ENCODE peak calls at places on chromosomes 1 and 21, in nine cellular contexts. One of them, this sample, is unnamed.

GRCh38 chr1:11753555-11754208 is 8.3 kb upstream of the C1orf167 start:
- DNase-seq in C1 segment of cervical spinal cord: no peak
- DNase-seq in DMS79: no peak
- DNase-seq in AG04450: no peak
- DNase-seq in progenitor cell of endocrine pancreas: no peak
- DNase-seq in stimulated activated CD4-positive, alpha-beta T cell treated with anti-CD3 and anti-CD28 coated beads, Interleukin-15, amount 100 ng/mL, for 24 hours: no peak
- DNase-seq in aorta: no peak
- DNase-seq in CD8-positive, alpha-beta T cell: no peak
- DNase-seq in activated naive CD8-positive, alpha-beta T cell treated with anti-CD3 and anti-CD28 coated beads, Interleukin-2, amount 50 U/mL, for 16 hours: no peak
- DNase-seq in this sample: no peak

GRCh38 chr1:208231929-208232360 is 12.2 kb downstream of the PLXNA2 start:
- DNase-seq in C1 segment of cervical spinal cord: no peak
- DNase-seq in DMS79: peak; percentile 67
- DNase-seq in AG04450: peak; percentile 59
- DNase-seq in progenitor cell of endocrine pancreas: no peak
- DNase-seq in stimulated activated CD4-positive, alpha-beta T cell treated with anti-CD3 and anti-CD28 coated beads, Interleukin-15, amount 100 ng/mL, for 24 hours: no peak
- DNase-seq in aorta: no peak
- DNase-seq in CD8-positive, alpha-beta T cell: no peak
- DNase-seq in activated naive CD8-positive, alpha-beta T cell treated with anti-CD3 and anti-CD28 coated beads, Interleukin-2, amount 50 U/mL, for 16 hours: no peak
- DNase-seq in this sample: no peak

GRCh38 chr1:110779617-110780016 is 93.3 kb upstream of the CD53 start:
- DNase-seq in C1 segment of cervical spinal cord: no peak
- DNase-seq in DMS79: no peak
- DNase-seq in AG04450: no peak
- DNase-seq in progenitor cell of endocrine pancreas: no peak
- DNase-seq in stimulated activated CD4-positive, alpha-beta T cell treated with anti-CD3 and anti-CD28 coated beads, Interleukin-15, amount 100 ng/mL, for 24 hours: no peak
- DNase-seq in aorta: no peak
- DNase-seq in CD8-positive, alpha-beta T cell: no peak
- DNase-seq in activated naive CD8-positive, alpha-beta T cell treated with anti-CD3 and anti-CD28 coated beads, Interleukin-2, amount 50 U/mL, for 16 hours: no peak
- DNase-seq in this sample: no peak

GRCh38 chr21:26154776-26155175 is 15.8 kb downstream of the APP start:
- DNase-seq in C1 segment of cervical spinal cord: no peak
- DNase-seq in DMS79: no peak
- DNase-seq in AG04450: no peak
- DNase-seq in progenitor cell of endocrine pancreas: no peak
- DNase-seq in stimulated activated CD4-positive, alpha-beta T cell treated with anti-CD3 and anti-CD28 coated beads, Interleukin-15, amount 100 ng/mL, for 24 hours: no peak
- DNase-seq in aorta: no peak
- DNase-seq in CD8-positive, alpha-beta T cell: no peak
- DNase-seq in activated naive CD8-positive, alpha-beta T cell treated with anti-CD3 and anti-CD28 coated beads, Interleukin-2, amount 50 U/mL, for 16 hours: no peak
- DNase-seq in this sample: no peak

GRCh38 chr21:41460578-41461527 is 34.8 kb downstream of the MX1 start:
- DNase-seq in C1 segment of cervical spinal cord: no peak
- DNase-seq in DMS79: no peak
- DNase-seq in AG04450: peak; percentile 43
- DNase-seq in progenitor cell of endocrine pancreas: peak; percentile 52
- DNase-seq in stimulated activated CD4-positive, alpha-beta T cell treated with anti-CD3 and anti-CD28 coated beads, Interleukin-15, amount 100 ng/mL, for 24 hours: peak; percentile 73
- DNase-seq in aorta: peak; percentile 85
- DNase-seq in CD8-positive, alpha-beta T cell: peak; percentile 55
- DNase-seq in activated naive CD8-positive, alpha-beta T cell treated with anti-CD3 and anti-CD28 coated beads, Interleukin-2, amount 50 U/mL, for 16 hours: no peak
- DNase-seq in this sample: peak; percentile 28

GRCh38 chr1:983736-984475 is 2.0 kb upstream of the PERM1 start:
- DNase-seq in C1 segment of cervical spinal cord: no peak
- DNase-seq in DMS79: no peak
- DNase-seq in AG04450: no peak
- DNase-seq in progenitor cell of endocrine pancreas: peak; percentile 70
- DNase-seq in stimulated activated CD4-positive, alpha-beta T cell treated with anti-CD3 and anti-CD28 coated beads, Interleukin-15, amount 100 ng/mL, for 24 hours: peak; percentile 69
- DNase-seq in aorta: peak; percentile 58
- DNase-seq in CD8-positive, alpha-beta T cell: peak; percentile 73
- DNase-seq in activated naive CD8-positive, alpha-beta T cell treated with anti-CD3 and anti-CD28 coated beads, Interleukin-2, amount 50 U/mL, for 16 hours: peak; percentile 54
- DNase-seq in this sample: peak; percentile 40

GRCh38 chr21:45985471-45986315 is 4.1 kb downstream of the COL6A1 start:
- DNase-seq in C1 segment of cervical spinal cord: no peak
- DNase-seq in DMS79: no peak
- DNase-seq in AG04450: no peak
- DNase-seq in progenitor cell of endocrine pancreas: no peak
- DNase-seq in stimulated activated CD4-positive, alpha-beta T cell treated with anti-CD3 and anti-CD28 coated beads, Interleukin-15, amount 100 ng/mL, for 24 hours: no peak
- DNase-seq in aorta: peak; percentile 46
- DNase-seq in CD8-positive, alpha-beta T cell: no peak
- DNase-seq in activated naive CD8-positive, alpha-beta T cell treated with anti-CD3 and anti-CD28 coated beads, Interleukin-2, amount 50 U/mL, for 16 hours: no peak
- DNase-seq in this sample: no peak

GRCh38 chr1:97906567-97907228 is 14.1 kb downstream of the DPYD start:
- DNase-seq in C1 segment of cervical spinal cord: no peak
- DNase-seq in DMS79: no peak
- DNase-seq in AG04450: peak; percentile 41
- DNase-seq in progenitor cell of endocrine pancreas: no peak
- DNase-seq in stimulated activated CD4-positive, alpha-beta T cell treated with anti-CD3 and anti-CD28 coated beads, Interleukin-15, amount 100 ng/mL, for 24 hours: no peak
- DNase-seq in aorta: peak; percentile 64
- DNase-seq in CD8-positive, alpha-beta T cell: no peak
- DNase-seq in activated naive CD8-positive, alpha-beta T cell treated with anti-CD3 and anti-CD28 coated beads, Interleukin-2, amount 50 U/mL, for 16 hours: no peak
- DNase-seq in this sample: no peak

GRCh38 chr1:97849350-97850339 is 71.2 kb downstream of the DPYD start:
- DNase-seq in C1 segment of cervical spinal cord: no peak
- DNase-seq in DMS79: no peak
- DNase-seq in AG04450: peak; percentile 43
- DNase-seq in progenitor cell of endocrine pancreas: no peak
- DNase-seq in stimulated activated CD4-positive, alpha-beta T cell treated with anti-CD3 and anti-CD28 coated beads, Interleukin-15, amount 100 ng/mL, for 24 hours: no peak
- DNase-seq in aorta: no peak
- DNase-seq in CD8-positive, alpha-beta T cell: no peak
- DNase-seq in activated naive CD8-positive, alpha-beta T cell treated with anti-CD3 and anti-CD28 coated beads, Interleukin-2, amount 50 U/mL, for 16 hours: no peak
- DNase-seq in this sample: no peak

GRCh38 chr1:205688171-205688570 is 7.9 kb upstream of the SLC45A3 start:
- DNase-seq in C1 segment of cervical spinal cord: no peak
- DNase-seq in DMS79: no peak
- DNase-seq in AG04450: no peak
- DNase-seq in progenitor cell of endocrine pancreas: no peak
- DNase-seq in stimulated activated CD4-positive, alpha-beta T cell treated with anti-CD3 and anti-CD28 coated beads, Interleukin-15, amount 100 ng/mL, for 24 hours: no peak
- DNase-seq in aorta: no peak
- DNase-seq in CD8-positive, alpha-beta T cell: no peak
- DNase-seq in activated naive CD8-positive, alpha-beta T cell treated with anti-CD3 and anti-CD28 coated beads, Interleukin-2, amount 50 U/mL, for 16 hours: no peak
- DNase-seq in this sample: no peak

GRCh38 chr1:27821761-27822315 is 8.7 kb upstream of the PPP1R8 start:
- DNase-seq in C1 segment of cervical spinal cord: no peak
- DNase-seq in DMS79: no peak
- DNase-seq in AG04450: no peak
- DNase-seq in progenitor cell of endocrine pancreas: no peak
- DNase-seq in stimulated activated CD4-positive, alpha-beta T cell treated with anti-CD3 and anti-CD28 coated beads, Interleukin-15, amount 100 ng/mL, for 24 hours: no peak
- DNase-seq in aorta: no peak
- DNase-seq in CD8-positive, alpha-beta T cell: no peak
- DNase-seq in activated naive CD8-positive, alpha-beta T cell treated with anti-CD3 and anti-CD28 coated beads, Interleukin-2, amount 50 U/mL, for 16 hours: no peak
- DNase-seq in this sample: no peak

GRCh38 chr1:167913895-167914502 is at the start of gene ADCY10:
- DNase-seq in C1 segment of cervical spinal cord: no peak
- DNase-seq in DMS79: no peak
- DNase-seq in AG04450: no peak
- DNase-seq in progenitor cell of endocrine pancreas: no peak
- DNase-seq in stimulated activated CD4-positive, alpha-beta T cell treated with anti-CD3 and anti-CD28 coated beads, Interleukin-15, amount 100 ng/mL, for 24 hours: no peak
- DNase-seq in aorta: no peak
- DNase-seq in CD8-positive, alpha-beta T cell: no peak
- DNase-seq in activated naive CD8-positive, alpha-beta T cell treated with anti-CD3 and anti-CD28 coated beads, Interleukin-2, amount 50 U/mL, for 16 hours: no peak
- DNase-seq in this sample: no peak

GRCh38 chr1:27574001-27574781 is 29.8 kb downstream of the AHDC1 start:
- DNase-seq in C1 segment of cervical spinal cord: no peak
- DNase-seq in DMS79: no peak
- DNase-seq in AG04450: no peak
- DNase-seq in progenitor cell of endocrine pancreas: no peak
- DNase-seq in stimulated activated CD4-positive, alpha-beta T cell treated with anti-CD3 and anti-CD28 coated beads, Interleukin-15, amount 100 ng/mL, for 24 hours: no peak
- DNase-seq in aorta: no peak
- DNase-seq in CD8-positive, alpha-beta T cell: no peak
- DNase-seq in activated naive CD8-positive, alpha-beta T cell treated with anti-CD3 and anti-CD28 coated beads, Interleukin-2, amount 50 U/mL, for 16 hours: no peak
- DNase-seq in this sample: no peak

GRCh38 chr1:61914823-61915482 is 172.7 kb downstream of the PATJ start:
- DNase-seq in C1 segment of cervical spinal cord: no peak
- DNase-seq in DMS79: no peak
- DNase-seq in AG04450: no peak
- DNase-seq in progenitor cell of endocrine pancreas: no peak
- DNase-seq in stimulated activated CD4-positive, alpha-beta T cell treated with anti-CD3 and anti-CD28 coated beads, Interleukin-15, amount 100 ng/mL, for 24 hours: no peak
- DNase-seq in aorta: no peak
- DNase-seq in CD8-positive, alpha-beta T cell: no peak
- DNase-seq in activated naive CD8-positive, alpha-beta T cell treated with anti-CD3 and anti-CD28 coated beads, Interleukin-2, amount 50 U/mL, for 16 hours: no peak
- DNase-seq in this sample: no peak

GRCh38 chr1:81312272-81312754 is 488.4 kb upstream of the ADGRL2 start:
- DNase-seq in C1 segment of cervical spinal cord: no peak
- DNase-seq in DMS79: no peak
- DNase-seq in AG04450: no peak
- DNase-seq in progenitor cell of endocrine pancreas: no peak
- DNase-seq in stimulated activated CD4-positive, alpha-beta T cell treated with anti-CD3 and anti-CD28 coated beads, Interleukin-15, amount 100 ng/mL, for 24 hours: no peak
- DNase-seq in aorta: no peak
- DNase-seq in CD8-positive, alpha-beta T cell: no peak
- DNase-seq in activated naive CD8-positive, alpha-beta T cell treated with anti-CD3 and anti-CD28 coated beads, Interleukin-2, amount 50 U/mL, for 16 hours: no peak
- DNase-seq in this sample: no peak

GRCh38 chr1:113040041-113040440 is 33.0 kb upstream of the LRIG2 start:
- DNase-seq in C1 segment of cervical spinal cord: no peak
- DNase-seq in DMS79: no peak
- DNase-seq in AG04450: no peak
- DNase-seq in progenitor cell of endocrine pancreas: no peak
- DNase-seq in stimulated activated CD4-positive, alpha-beta T cell treated with anti-CD3 and anti-CD28 coated beads, Interleukin-15, amount 100 ng/mL, for 24 hours: no peak
- DNase-seq in aorta: no peak
- DNase-seq in CD8-positive, alpha-beta T cell: no peak
- DNase-seq in activated naive CD8-positive, alpha-beta T cell treated with anti-CD3 and anti-CD28 coated beads, Interleukin-2, amount 50 U/mL, for 16 hours: no peak
- DNase-seq in this sample: no peak

GRCh38 chr1:146020058-146020738 is 1.3 kb downstream of the HJV start:
- DNase-seq in C1 segment of cervical spinal cord: no peak
- DNase-seq in DMS79: no peak
- DNase-seq in AG04450: no peak
- DNase-seq in progenitor cell of endocrine pancreas: no peak
- DNase-seq in stimulated activated CD4-positive, alpha-beta T cell treated with anti-CD3 and anti-CD28 coated beads, Interleukin-15, amount 100 ng/mL, for 24 hours: no peak
- DNase-seq in aorta: no peak
- DNase-seq in CD8-positive, alpha-beta T cell: no peak
- DNase-seq in activated naive CD8-positive, alpha-beta T cell treated with anti-CD3 and anti-CD28 coated beads, Interleukin-2, amount 50 U/mL, for 16 hours: no peak
- DNase-seq in this sample: no peak

GRCh38 chr1:244074559-244075171 is 23.6 kb downstream of the ZBTB18 start:
- DNase-seq in C1 segment of cervical spinal cord: no peak
- DNase-seq in DMS79: no peak
- DNase-seq in AG04450: no peak
- DNase-seq in progenitor cell of endocrine pancreas: no peak
- DNase-seq in stimulated activated CD4-positive, alpha-beta T cell treated with anti-CD3 and anti-CD28 coated beads, Interleukin-15, amount 100 ng/mL, for 24 hours: peak; percentile 52
- DNase-seq in aorta: no peak
- DNase-seq in CD8-positive, alpha-beta T cell: peak; percentile 74
- DNase-seq in activated naive CD8-positive, alpha-beta T cell treated with anti-CD3 and anti-CD28 coated beads, Interleukin-2, amount 50 U/mL, for 16 hours: peak; percentile 21
- DNase-seq in this sample: peak; percentile 53

GRCh38 chr1:161351482-161351881 is 16.2 kb downstream of the CFAP126 start:
- DNase-seq in C1 segment of cervical spinal cord: no peak
- DNase-seq in DMS79: no peak
- DNase-seq in AG04450: no peak
- DNase-seq in progenitor cell of endocrine pancreas: no peak
- DNase-seq in stimulated activated CD4-positive, alpha-beta T cell treated with anti-CD3 and anti-CD28 coated beads, Interleukin-15, amount 100 ng/mL, for 24 hours: no peak
- DNase-seq in aorta: no peak
- DNase-seq in CD8-positive, alpha-beta T cell: no peak
- DNase-seq in activated naive CD8-positive, alpha-beta T cell treated with anti-CD3 and anti-CD28 coated beads, Interleukin-2, amount 50 U/mL, for 16 hours: no peak
- DNase-seq in this sample: no peak

GRCh38 chr21:45639206-45640000 is 4.1 kb upstream of the PCBP3 start:
- DNase-seq in C1 segment of cervical spinal cord: no peak
- DNase-seq in DMS79: no peak
- DNase-seq in AG04450: no peak
- DNase-seq in progenitor cell of endocrine pancreas: no peak
- DNase-seq in stimulated activated CD4-positive, alpha-beta T cell treated with anti-CD3 and anti-CD28 coated beads, Interleukin-15, amount 100 ng/mL, for 24 hours: no peak
- DNase-seq in aorta: no peak
- DNase-seq in CD8-positive, alpha-beta T cell: no peak
- DNase-seq in activated naive CD8-positive, alpha-beta T cell treated with anti-CD3 and anti-CD28 coated beads, Interleukin-2, amount 50 U/mL, for 16 hours: no peak
- DNase-seq in this sample: no peak

GRCh38 chr21:38807481-38807880 is 1.8 kb downstream of the ETS2 start:
- DNase-seq in C1 segment of cervical spinal cord: no peak
- DNase-seq in DMS79: no peak
- DNase-seq in AG04450: no peak
- DNase-seq in progenitor cell of endocrine pancreas: no peak
- DNase-seq in stimulated activated CD4-positive, alpha-beta T cell treated with anti-CD3 and anti-CD28 coated beads, Interleukin-15, amount 100 ng/mL, for 24 hours: no peak
- DNase-seq in aorta: no peak
- DNase-seq in CD8-positive, alpha-beta T cell: no peak
- DNase-seq in activated naive CD8-positive, alpha-beta T cell treated with anti-CD3 and anti-CD28 coated beads, Interleukin-2, amount 50 U/mL, for 16 hours: no peak
- DNase-seq in this sample: no peak

GRCh38 chr1:217734973-217735372 is 103.8 kb downstream of the SPATA17 start:
- DNase-seq in C1 segment of cervical spinal cord: no peak
- DNase-seq in DMS79: no peak
- DNase-seq in AG04450: no peak
- DNase-seq in progenitor cell of endocrine pancreas: no peak
- DNase-seq in stimulated activated CD4-positive, alpha-beta T cell treated with anti-CD3 and anti-CD28 coated beads, Interleukin-15, amount 100 ng/mL, for 24 hours: no peak
- DNase-seq in aorta: no peak
- DNase-seq in CD8-positive, alpha-beta T cell: no peak
- DNase-seq in activated naive CD8-positive, alpha-beta T cell treated with anti-CD3 and anti-CD28 coated beads, Interleukin-2, amount 50 U/mL, for 16 hours: no peak
- DNase-seq in this sample: no peak

GRCh38 chr1:185441608-185442007 is 124.6 kb upstream of the IVNS1ABP start:
- DNase-seq in C1 segment of cervical spinal cord: no peak
- DNase-seq in DMS79: no peak
- DNase-seq in AG04450: peak; percentile 23
- DNase-seq in progenitor cell of endocrine pancreas: no peak
- DNase-seq in stimulated activated CD4-positive, alpha-beta T cell treated with anti-CD3 and anti-CD28 coated beads, Interleukin-15, amount 100 ng/mL, for 24 hours: no peak
- DNase-seq in aorta: no peak
- DNase-seq in CD8-positive, alpha-beta T cell: no peak
- DNase-seq in activated naive CD8-positive, alpha-beta T cell treated with anti-CD3 and anti-CD28 coated beads, Interleukin-2, amount 50 U/mL, for 16 hours: no peak
- DNase-seq in this sample: no peak

GRCh38 chr1:200890818-200891773 is 3.6 kb upstream of the INAVA start:
- DNase-seq in C1 segment of cervical spinal cord: no peak
- DNase-seq in DMS79: peak; percentile 66
- DNase-seq in AG04450: no peak
- DNase-seq in progenitor cell of endocrine pancreas: peak; percentile 66
- DNase-seq in stimulated activated CD4-positive, alpha-beta T cell treated with anti-CD3 and anti-CD28 coated beads, Interleukin-15, amount 100 ng/mL, for 24 hours: peak; percentile 34
- DNase-seq in aorta: peak; percentile 58
- DNase-seq in CD8-positive, alpha-beta T cell: peak; percentile 16
- DNase-seq in activated naive CD8-positive, alpha-beta T cell treated with anti-CD3 and anti-CD28 coated beads, Interleukin-2, amount 50 U/mL, for 16 hours: no peak
- DNase-seq in this sample: no peak

GRCh38 chr21:46111857-46112730 is 14.2 kb downstream of the COL6A2 start:
- DNase-seq in C1 segment of cervical spinal cord: no peak
- DNase-seq in DMS79: no peak
- DNase-seq in AG04450: no peak
- DNase-seq in progenitor cell of endocrine pancreas: peak; percentile 8
- DNase-seq in stimulated activated CD4-positive, alpha-beta T cell treated with anti-CD3 and anti-CD28 coated beads, Interleukin-15, amount 100 ng/mL, for 24 hours: peak; percentile 0
- DNase-seq in aorta: peak; percentile 44
- DNase-seq in CD8-positive, alpha-beta T cell: no peak
- DNase-seq in activated naive CD8-positive, alpha-beta T cell treated with anti-CD3 and anti-CD28 coated beads, Interleukin-2, amount 50 U/mL, for 16 hours: no peak
- DNase-seq in this sample: no peak

GRCh38 chr1:81731989-81732388 is 68.7 kb upstream of the ADGRL2 start:
- DNase-seq in C1 segment of cervical spinal cord: no peak
- DNase-seq in DMS79: no peak
- DNase-seq in AG04450: no peak
- DNase-seq in progenitor cell of endocrine pancreas: no peak
- DNase-seq in stimulated activated CD4-positive, alpha-beta T cell treated with anti-CD3 and anti-CD28 coated beads, Interleukin-15, amount 100 ng/mL, for 24 hours: no peak
- DNase-seq in aorta: no peak
- DNase-seq in CD8-positive, alpha-beta T cell: no peak
- DNase-seq in activated naive CD8-positive, alpha-beta T cell treated with anti-CD3 and anti-CD28 coated beads, Interleukin-2, amount 50 U/mL, for 16 hours: no peak
- DNase-seq in this sample: no peak

GRCh38 chr1:14626869-14627607 is 28.6 kb downstream of the KAZN start:
- DNase-seq in C1 segment of cervical spinal cord: no peak
- DNase-seq in DMS79: no peak
- DNase-seq in AG04450: no peak
- DNase-seq in progenitor cell of endocrine pancreas: no peak
- DNase-seq in stimulated activated CD4-positive, alpha-beta T cell treated with anti-CD3 and anti-CD28 coated beads, Interleukin-15, amount 100 ng/mL, for 24 hours: no peak
- DNase-seq in aorta: no peak
- DNase-seq in CD8-positive, alpha-beta T cell: no peak
- DNase-seq in activated naive CD8-positive, alpha-beta T cell treated with anti-CD3 and anti-CD28 coated beads, Interleukin-2, amount 50 U/mL, for 16 hours: no peak
- DNase-seq in this sample: no peak

GRCh38 chr1:167955915-167956314 is 19.0 kb upstream of the MPC2 start:
- DNase-seq in C1 segment of cervical spinal cord: no peak
- DNase-seq in DMS79: no peak
- DNase-seq in AG04450: no peak
- DNase-seq in progenitor cell of endocrine pancreas: no peak
- DNase-seq in stimulated activated CD4-positive, alpha-beta T cell treated with anti-CD3 and anti-CD28 coated beads, Interleukin-15, amount 100 ng/mL, for 24 hours: no peak
- DNase-seq in aorta: no peak
- DNase-seq in CD8-positive, alpha-beta T cell: no peak
- DNase-seq in activated naive CD8-positive, alpha-beta T cell treated with anti-CD3 and anti-CD28 coated beads, Interleukin-2, amount 50 U/mL, for 16 hours: no peak
- DNase-seq in this sample: no peak

GRCh38 chr1:205261946-205262668 is 34.4 kb downstream of the TMCC2 start:
- DNase-seq in C1 segment of cervical spinal cord: no peak
- DNase-seq in DMS79: no peak
- DNase-seq in AG04450: no peak
- DNase-seq in progenitor cell of endocrine pancreas: no peak
- DNase-seq in stimulated activated CD4-positive, alpha-beta T cell treated with anti-CD3 and anti-CD28 coated beads, Interleukin-15, amount 100 ng/mL, for 24 hours: no peak
- DNase-seq in aorta: no peak
- DNase-seq in CD8-positive, alpha-beta T cell: no peak
- DNase-seq in activated naive CD8-positive, alpha-beta T cell treated with anti-CD3 and anti-CD28 coated beads, Interleukin-2, amount 50 U/mL, for 16 hours: no peak
- DNase-seq in this sample: no peak

GRCh38 chr1:152043870-152044269 is 7.1 kb upstream of the S100A11 start:
- DNase-seq in C1 segment of cervical spinal cord: no peak
- DNase-seq in DMS79: no peak
- DNase-seq in AG04450: no peak
- DNase-seq in progenitor cell of endocrine pancreas: no peak
- DNase-seq in stimulated activated CD4-positive, alpha-beta T cell treated with anti-CD3 and anti-CD28 coated beads, Interleukin-15, amount 100 ng/mL, for 24 hours: no peak
- DNase-seq in aorta: no peak
- DNase-seq in CD8-positive, alpha-beta T cell: no peak
- DNase-seq in activated naive CD8-positive, alpha-beta T cell treated with anti-CD3 and anti-CD28 coated beads, Interleukin-2, amount 50 U/mL, for 16 hours: no peak
- DNase-seq in this sample: no peak

GRCh38 chr21:23463365-23463764 is 2143.9 kb downstream of the MRPL39 start:
- DNase-seq in C1 segment of cervical spinal cord: no peak
- DNase-seq in DMS79: no peak
- DNase-seq in AG04450: no peak
- DNase-seq in progenitor cell of endocrine pancreas: no peak
- DNase-seq in stimulated activated CD4-positive, alpha-beta T cell treated with anti-CD3 and anti-CD28 coated beads, Interleukin-15, amount 100 ng/mL, for 24 hours: no peak
- DNase-seq in aorta: no peak
- DNase-seq in CD8-positive, alpha-beta T cell: no peak
- DNase-seq in activated naive CD8-positive, alpha-beta T cell treated with anti-CD3 and anti-CD28 coated beads, Interleukin-2, amount 50 U/mL, for 16 hours: no peak
- DNase-seq in this sample: no peak

This sample was measured in T follicular helper cell.